ENCODE peak calls at places on chromosomes 16 and 17, in eight cellular contexts. One of them, this sample, is unnamed.

GRCh38 chr16:20671903-20672302 is 25.6 kb downstream of the ACSM1 start:
- DNase-seq in NCI-H2081: no peak
- DNase-seq in stromal cell of bone marrow: no peak
- DNase-seq in breast epithelium: no peak
- DNase-seq in HEK293T: no peak
- DNase-seq in thoracic aorta: no peak
- DNase-seq in activated T-helper 1 cell treated with anti-CD3 and anti-CD28 coated beads, Interleukin-12 subunit alpha, Interleukin-12 subunit beta, Interleukin-2, Interleukin-4 antibody, amounts not matched to agents 30 ng/mL and 10 ng/mL and 1 ng/mL, durations not matched to agents 14 hours and 24 hours and 36 hours: no peak
- DNase-seq in T-helper 2 cell: no peak
- DNase-seq in this sample: no peak

GRCh38 chr17:73371285-73371684 is 59.5 kb upstream of the CDC42EP4 start:
- DNase-seq in NCI-H2081: no peak
- DNase-seq in HEK293T: no peak
- DNase-seq in activated T-helper 1 cell treated with anti-CD3 and anti-CD28 coated beads, Interleukin-12 subunit alpha, Interleukin-12 subunit beta, Interleukin-2, Interleukin-4 antibody, amounts not matched to agents 30 ng/mL and 10 ng/mL and 1 ng/mL, durations not matched to agents 14 hours and 24 hours and 36 hours: no peak
- DNase-seq in thoracic aorta: no peak
- DNase-seq in stromal cell of bone marrow: peak; percentile 80
- DNase-seq in T-helper 2 cell: no peak
- DNase-seq in breast epithelium: no peak
- DNase-seq in this sample: no peak

GRCh38 chr16:10878644-10879498 is 1.9 kb downstream of the CIITA start:
- DNase-seq in NCI-H2081: no peak
- DNase-seq in thoracic aorta: no peak
- DNase-seq in activated T-helper 1 cell treated with anti-CD3 and anti-CD28 coated beads, Interleukin-12 subunit alpha, Interleukin-12 subunit beta, Interleukin-2, Interleukin-4 antibody, amounts not matched to agents 30 ng/mL and 10 ng/mL and 1 ng/mL, durations not matched to agents 14 hours and 24 hours and 36 hours: peak; percentile 45
- DNase-seq in T-helper 2 cell: no peak
- DNase-seq in HEK293T: no peak
- DNase-seq in stromal cell of bone marrow: peak; percentile 30
- DNase-seq in breast epithelium: peak; percentile 40
- DNase-seq in this sample: peak; percentile 18

GRCh38 chr17:12727881-12728280 is 61.4 kb upstream of the ARHGAP44 start:
- DNase-seq in breast epithelium: no peak
- DNase-seq in activated T-helper 1 cell treated with anti-CD3 and anti-CD28 coated beads, Interleukin-12 subunit alpha, Interleukin-12 subunit beta, Interleukin-2, Interleukin-4 antibody, amounts not matched to agents 30 ng/mL and 10 ng/mL and 1 ng/mL, durations not matched to agents 14 hours and 24 hours and 36 hours: no peak
- DNase-seq in T-helper 2 cell: no peak
- DNase-seq in stromal cell of bone marrow: no peak
- DNase-seq in thoracic aorta: no peak
- DNase-seq in NCI-H2081: no peak
- DNase-seq in HEK293T: no peak
- DNase-seq in this sample: no peak

GRCh38 chr16:82671743-82672142 is 45.0 kb downstream of the CDH13 start:
- DNase-seq in breast epithelium: no peak
- DNase-seq in NCI-H2081: no peak
- DNase-seq in HEK293T: no peak
- DNase-seq in activated T-helper 1 cell treated with anti-CD3 and anti-CD28 coated beads, Interleukin-12 subunit alpha, Interleukin-12 subunit beta, Interleukin-2, Interleukin-4 antibody, amounts not matched to agents 30 ng/mL and 10 ng/mL and 1 ng/mL, durations not matched to agents 14 hours and 24 hours and 36 hours: no peak
- DNase-seq in T-helper 2 cell: no peak
- DNase-seq in thoracic aorta: no peak
- DNase-seq in stromal cell of bone marrow: no peak
- DNase-seq in this sample: no peak

GRCh38 chr17:64074704-64075484 is 54.5 kb upstream of the ICAM2 start:
- DNase-seq in HEK293T: no peak
- DNase-seq in stromal cell of bone marrow: peak; percentile 52
- DNase-seq in breast epithelium: no peak
- DNase-seq in T-helper 2 cell: no peak
- DNase-seq in activated T-helper 1 cell treated with anti-CD3 and anti-CD28 coated beads, Interleukin-12 subunit alpha, Interleukin-12 subunit beta, Interleukin-2, Interleukin-4 antibody, amounts not matched to agents 30 ng/mL and 10 ng/mL and 1 ng/mL, durations not matched to agents 14 hours and 24 hours and 36 hours: no peak
- DNase-seq in NCI-H2081: no peak
- DNase-seq in thoracic aorta: no peak
- DNase-seq in this sample: no peak

GRCh38 chr17:81440511-81441244 is 45.4 kb downstream of the BAHCC1 start:
- DNase-seq in stromal cell of bone marrow: no peak
- DNase-seq in HEK293T: peak; percentile 88
- DNase-seq in T-helper 2 cell: no peak
- DNase-seq in activated T-helper 1 cell treated with anti-CD3 and anti-CD28 coated beads, Interleukin-12 subunit alpha, Interleukin-12 subunit beta, Interleukin-2, Interleukin-4 antibody, amounts not matched to agents 30 ng/mL and 10 ng/mL and 1 ng/mL, durations not matched to agents 14 hours and 24 hours and 36 hours: no peak
- DNase-seq in NCI-H2081: peak; percentile 55
- DNase-seq in thoracic aorta: no peak
- DNase-seq in breast epithelium: no peak
- DNase-seq in this sample: peak; percentile 85

GRCh38 chr16:88809068-88809675 is 2.6 kb downstream of the APRT start:
- DNase-seq in thoracic aorta: no peak
- DNase-seq in breast epithelium: no peak
- DNase-seq in stromal cell of bone marrow: no peak
- DNase-seq in activated T-helper 1 cell treated with anti-CD3 and anti-CD28 coated beads, Interleukin-12 subunit alpha, Interleukin-12 subunit beta, Interleukin-2, Interleukin-4 antibody, amounts not matched to agents 30 ng/mL and 10 ng/mL and 1 ng/mL, durations not matched to agents 14 hours and 24 hours and 36 hours: no peak
- DNase-seq in HEK293T: no peak
- DNase-seq in NCI-H2081: no peak
- DNase-seq in T-helper 2 cell: no peak
- DNase-seq in this sample: no peak

GRCh38 chr16:23182206-23182674 is 305 bp upstream of the SCNN1G start:
- DNase-seq in thoracic aorta: no peak
- DNase-seq in T-helper 2 cell: peak; percentile 40
- DNase-seq in NCI-H2081: peak; percentile 87
- DNase-seq in activated T-helper 1 cell treated with anti-CD3 and anti-CD28 coated beads, Interleukin-12 subunit alpha, Interleukin-12 subunit beta, Interleukin-2, Interleukin-4 antibody, amounts not matched to agents 30 ng/mL and 10 ng/mL and 1 ng/mL, durations not matched to agents 14 hours and 24 hours and 36 hours: peak; percentile 61
- DNase-seq in HEK293T: peak; percentile 84
- DNase-seq in breast epithelium: peak; percentile 83
- DNase-seq in stromal cell of bone marrow: peak; percentile 9
- DNase-seq in this sample: peak; percentile 86

GRCh38 chr16:81711609-81712329 is 67.3 kb upstream of the PLCG2 start:
- DNase-seq in stromal cell of bone marrow: peak; percentile 62
- DNase-seq in NCI-H2081: no peak
- DNase-seq in T-helper 2 cell: no peak
- DNase-seq in HEK293T: no peak
- DNase-seq in breast epithelium: peak; percentile 65
- DNase-seq in activated T-helper 1 cell treated with anti-CD3 and anti-CD28 coated beads, Interleukin-12 subunit alpha, Interleukin-12 subunit beta, Interleukin-2, Interleukin-4 antibody, amounts not matched to agents 30 ng/mL and 10 ng/mL and 1 ng/mL, durations not matched to agents 14 hours and 24 hours and 36 hours: no peak
- DNase-seq in thoracic aorta: no peak
- DNase-seq in this sample: no peak

GRCh38 chr16:31880322-31880979 is 6.8 kb downstream of the ZNF267 start:
- DNase-seq in breast epithelium: no peak
- DNase-seq in activated T-helper 1 cell treated with anti-CD3 and anti-CD28 coated beads, Interleukin-12 subunit alpha, Interleukin-12 subunit beta, Interleukin-2, Interleukin-4 antibody, amounts not matched to agents 30 ng/mL and 10 ng/mL and 1 ng/mL, durations not matched to agents 14 hours and 24 hours and 36 hours: peak; percentile 46
- DNase-seq in T-helper 2 cell: no peak
- DNase-seq in thoracic aorta: no peak
- DNase-seq in stromal cell of bone marrow: peak; percentile 38
- DNase-seq in HEK293T: no peak
- DNase-seq in NCI-H2081: no peak
- DNase-seq in this sample: no peak

GRCh38 chr16:84895016-84895415 is 75.2 kb downstream of the CRISPLD2 start:
- DNase-seq in thoracic aorta: no peak
- DNase-seq in stromal cell of bone marrow: no peak
- DNase-seq in HEK293T: no peak
- DNase-seq in NCI-H2081: no peak
- DNase-seq in activated T-helper 1 cell treated with anti-CD3 and anti-CD28 coated beads, Interleukin-12 subunit alpha, Interleukin-12 subunit beta, Interleukin-2, Interleukin-4 antibody, amounts not matched to agents 30 ng/mL and 10 ng/mL and 1 ng/mL, durations not matched to agents 14 hours and 24 hours and 36 hours: no peak
- DNase-seq in T-helper 2 cell: no peak
- DNase-seq in breast epithelium: no peak
- DNase-seq in this sample: no peak

GRCh38 chr17:55348749-55349354 is 72.8 kb downstream of the MMD start:
- DNase-seq in T-helper 2 cell: no peak
- DNase-seq in stromal cell of bone marrow: peak; percentile 31
- DNase-seq in NCI-H2081: peak; percentile 42
- DNase-seq in breast epithelium: no peak
- DNase-seq in activated T-helper 1 cell treated with anti-CD3 and anti-CD28 coated beads, Interleukin-12 subunit alpha, Interleukin-12 subunit beta, Interleukin-2, Interleukin-4 antibody, amounts not matched to agents 30 ng/mL and 10 ng/mL and 1 ng/mL, durations not matched to agents 14 hours and 24 hours and 36 hours: peak; percentile 12
- DNase-seq in thoracic aorta: no peak
- DNase-seq in HEK293T: peak; percentile 65
- DNase-seq in this sample: peak; percentile 42

GRCh38 chr17:185445-186138 is 4.1 kb upstream of the DOC2B start:
- DNase-seq in T-helper 2 cell: no peak
- DNase-seq in activated T-helper 1 cell treated with anti-CD3 and anti-CD28 coated beads, Interleukin-12 subunit alpha, Interleukin-12 subunit beta, Interleukin-2, Interleukin-4 antibody, amounts not matched to agents 30 ng/mL and 10 ng/mL and 1 ng/mL, durations not matched to agents 14 hours and 24 hours and 36 hours: peak; percentile 51
- DNase-seq in thoracic aorta: no peak
- DNase-seq in NCI-H2081: no peak
- DNase-seq in breast epithelium: no peak
- DNase-seq in stromal cell of bone marrow: no peak
- DNase-seq in HEK293T: no peak
- DNase-seq in this sample: no peak

GRCh38 chr16:9148376-9149015 is 57.1 kb downstream of the HAPSTR1 start:
- DNase-seq in NCI-H2081: no peak
- DNase-seq in activated T-helper 1 cell treated with anti-CD3 and anti-CD28 coated beads, Interleukin-12 subunit alpha, Interleukin-12 subunit beta, Interleukin-2, Interleukin-4 antibody, amounts not matched to agents 30 ng/mL and 10 ng/mL and 1 ng/mL, durations not matched to agents 14 hours and 24 hours and 36 hours: no peak
- DNase-seq in thoracic aorta: no peak
- DNase-seq in breast epithelium: no peak
- DNase-seq in T-helper 2 cell: no peak
- DNase-seq in stromal cell of bone marrow: no peak
- DNase-seq in HEK293T: no peak
- DNase-seq in this sample: no peak

GRCh38 chr16:15506441-15506840 is 72.1 kb downstream of the BMERB1 start:
- DNase-seq in breast epithelium: no peak
- DNase-seq in thoracic aorta: no peak
- DNase-seq in activated T-helper 1 cell treated with anti-CD3 and anti-CD28 coated beads, Interleukin-12 subunit alpha, Interleukin-12 subunit beta, Interleukin-2, Interleukin-4 antibody, amounts not matched to agents 30 ng/mL and 10 ng/mL and 1 ng/mL, durations not matched to agents 14 hours and 24 hours and 36 hours: no peak
- DNase-seq in T-helper 2 cell: no peak
- DNase-seq in HEK293T: no peak
- DNase-seq in NCI-H2081: no peak
- DNase-seq in stromal cell of bone marrow: no peak
- DNase-seq in this sample: no peak

GRCh38 chr17:67198131-67198530 is 46.9 kb downstream of the HELZ start:
- DNase-seq in HEK293T: no peak
- DNase-seq in stromal cell of bone marrow: no peak
- DNase-seq in NCI-H2081: no peak
- DNase-seq in thoracic aorta: no peak
- DNase-seq in breast epithelium: no peak
- DNase-seq in T-helper 2 cell: no peak
- DNase-seq in activated T-helper 1 cell treated with anti-CD3 and anti-CD28 coated beads, Interleukin-12 subunit alpha, Interleukin-12 subunit beta, Interleukin-2, Interleukin-4 antibody, amounts not matched to agents 30 ng/mL and 10 ng/mL and 1 ng/mL, durations not matched to agents 14 hours and 24 hours and 36 hours: no peak
- DNase-seq in this sample: no peak

GRCh38 chr17:10875411-10875810 is 37.5 kb upstream of the PIRT start:
- DNase-seq in NCI-H2081: no peak
- DNase-seq in thoracic aorta: no peak
- DNase-seq in T-helper 2 cell: no peak
- DNase-seq in activated T-helper 1 cell treated with anti-CD3 and anti-CD28 coated beads, Interleukin-12 subunit alpha, Interleukin-12 subunit beta, Interleukin-2, Interleukin-4 antibody, amounts not matched to agents 30 ng/mL and 10 ng/mL and 1 ng/mL, durations not matched to agents 14 hours and 24 hours and 36 hours: no peak
- DNase-seq in HEK293T: peak; percentile 10
- DNase-seq in breast epithelium: no peak
- DNase-seq in stromal cell of bone marrow: no peak
- DNase-seq in this sample: peak; percentile 7

GRCh38 chr17:49944451-49944850 is 24.5 kb upstream of the DLX4 start:
- DNase-seq in activated T-helper 1 cell treated with anti-CD3 and anti-CD28 coated beads, Interleukin-12 subunit alpha, Interleukin-12 subunit beta, Interleukin-2, Interleukin-4 antibody, amounts not matched to agents 30 ng/mL and 10 ng/mL and 1 ng/mL, durations not matched to agents 14 hours and 24 hours and 36 hours: no peak
- DNase-seq in T-helper 2 cell: no peak
- DNase-seq in thoracic aorta: no peak
- DNase-seq in HEK293T: no peak
- DNase-seq in NCI-H2081: peak; percentile 16
- DNase-seq in stromal cell of bone marrow: no peak
- DNase-seq in breast epithelium: no peak
- DNase-seq in this sample: no peak

GRCh38 chr17:60745544-60745943 is 67.9 kb downstream of the BCAS3 start:
- DNase-seq in T-helper 2 cell: no peak
- DNase-seq in stromal cell of bone marrow: no peak
- DNase-seq in NCI-H2081: no peak
- DNase-seq in breast epithelium: no peak
- DNase-seq in activated T-helper 1 cell treated with anti-CD3 and anti-CD28 coated beads, Interleukin-12 subunit alpha, Interleukin-12 subunit beta, Interleukin-2, Interleukin-4 antibody, amounts not matched to agents 30 ng/mL and 10 ng/mL and 1 ng/mL, durations not matched to agents 14 hours and 24 hours and 36 hours: no peak
- DNase-seq in thoracic aorta: no peak
- DNase-seq in HEK293T: no peak
- DNase-seq in this sample: no peak

GRCh38 chr16:20611975-20612471 is 35.9 kb upstream of the ACSM2B start:
- DNase-seq in HEK293T: no peak
- DNase-seq in NCI-H2081: no peak
- DNase-seq in thoracic aorta: no peak
- DNase-seq in activated T-helper 1 cell treated with anti-CD3 and anti-CD28 coated beads, Interleukin-12 subunit alpha, Interleukin-12 subunit beta, Interleukin-2, Interleukin-4 antibody, amounts not matched to agents 30 ng/mL and 10 ng/mL and 1 ng/mL, durations not matched to agents 14 hours and 24 hours and 36 hours: no peak
- DNase-seq in T-helper 2 cell: no peak
- DNase-seq in stromal cell of bone marrow: no peak
- DNase-seq in breast epithelium: no peak
- DNase-seq in this sample: no peak

GRCh38 chr17:8140058-8140412 is 12.2 kb downstream of the PER1 start:
- DNase-seq in T-helper 2 cell: no peak
- DNase-seq in thoracic aorta: no peak
- DNase-seq in NCI-H2081: no peak
- DNase-seq in activated T-helper 1 cell treated with anti-CD3 and anti-CD28 coated beads, Interleukin-12 subunit alpha, Interleukin-12 subunit beta, Interleukin-2, Interleukin-4 antibody, amounts not matched to agents 30 ng/mL and 10 ng/mL and 1 ng/mL, durations not matched to agents 14 hours and 24 hours and 36 hours: no peak
- DNase-seq in stromal cell of bone marrow: no peak
- DNase-seq in HEK293T: no peak
- DNase-seq in breast epithelium: peak; percentile 59
- DNase-seq in this sample: no peak

GRCh38 chr16:10618710-10619209 is 38.4 kb upstream of the EMP2 start:
- DNase-seq in HEK293T: no peak
- DNase-seq in stromal cell of bone marrow: no peak
- DNase-seq in T-helper 2 cell: no peak
- DNase-seq in NCI-H2081: no peak
- DNase-seq in thoracic aorta: no peak
- DNase-seq in activated T-helper 1 cell treated with anti-CD3 and anti-CD28 coated beads, Interleukin-12 subunit alpha, Interleukin-12 subunit beta, Interleukin-2, Interleukin-4 antibody, amounts not matched to agents 30 ng/mL and 10 ng/mL and 1 ng/mL, durations not matched to agents 14 hours and 24 hours and 36 hours: no peak
- DNase-seq in breast epithelium: peak; percentile 43
- DNase-seq in this sample: no peak

GRCh38 chr16:50183316-50183715 is 30.2 kb downstream of the TENT4B start:
- DNase-seq in NCI-H2081: no peak
- DNase-seq in thoracic aorta: no peak
- DNase-seq in stromal cell of bone marrow: no peak
- DNase-seq in HEK293T: no peak
- DNase-seq in activated T-helper 1 cell treated with anti-CD3 and anti-CD28 coated beads, Interleukin-12 subunit alpha, Interleukin-12 subunit beta, Interleukin-2, Interleukin-4 antibody, amounts not matched to agents 30 ng/mL and 10 ng/mL and 1 ng/mL, durations not matched to agents 14 hours and 24 hours and 36 hours: no peak
- DNase-seq in T-helper 2 cell: no peak
- DNase-seq in breast epithelium: no peak
- DNase-seq in this sample: no peak

GRCh38 chr17:7281074-7281952 is at the start of gene SLC2A4:
- DNase-seq in thoracic aorta: peak; percentile 78
- DNase-seq in HEK293T: peak; percentile 99
- DNase-seq in breast epithelium: peak; percentile 93
- DNase-seq in NCI-H2081: peak; percentile 80
- DNase-seq in T-helper 2 cell: peak; percentile 63
- DNase-seq in stromal cell of bone marrow: peak; percentile 82
- DNase-seq in activated T-helper 1 cell treated with anti-CD3 and anti-CD28 coated beads, Interleukin-12 subunit alpha, Interleukin-12 subunit beta, Interleukin-2, Interleukin-4 antibody, amounts not matched to agents 30 ng/mL and 10 ng/mL and 1 ng/mL, durations not matched to agents 14 hours and 24 hours and 36 hours: peak; percentile 78
- DNase-seq in this sample: peak; percentile 95

GRCh38 chr16:89376812-89377445 is 113.4 kb downstream of the ANKRD11 start:
- DNase-seq in NCI-H2081: no peak
- DNase-seq in breast epithelium: no peak
- DNase-seq in stromal cell of bone marrow: no peak
- DNase-seq in T-helper 2 cell: no peak
- DNase-seq in activated T-helper 1 cell treated with anti-CD3 and anti-CD28 coated beads, Interleukin-12 subunit alpha, Interleukin-12 subunit beta, Interleukin-2, Interleukin-4 antibody, amounts not matched to agents 30 ng/mL and 10 ng/mL and 1 ng/mL, durations not matched to agents 14 hours and 24 hours and 36 hours: no peak
- DNase-seq in thoracic aorta: no peak
- DNase-seq in HEK293T: no peak
- DNase-seq in this sample: no peak

GRCh38 chr17:49046912-49047311 is 49.7 kb downstream of the IGF2BP1 start:
- DNase-seq in activated T-helper 1 cell treated with anti-CD3 and anti-CD28 coated beads, Interleukin-12 subunit alpha, Interleukin-12 subunit beta, Interleukin-2, Interleukin-4 antibody, amounts not matched to agents 30 ng/mL and 10 ng/mL and 1 ng/mL, durations not matched to agents 14 hours and 24 hours and 36 hours: no peak
- DNase-seq in stromal cell of bone marrow: no peak
- DNase-seq in NCI-H2081: no peak
- DNase-seq in HEK293T: no peak
- DNase-seq in breast epithelium: no peak
- DNase-seq in T-helper 2 cell: no peak
- DNase-seq in thoracic aorta: no peak
- DNase-seq in this sample: no peak

GRCh38 chr17:21108651-21109050 is 18.1 kb upstream of the DHRS7B start:
- DNase-seq in NCI-H2081: no peak
- DNase-seq in T-helper 2 cell: no peak
- DNase-seq in breast epithelium: no peak
- DNase-seq in thoracic aorta: no peak
- DNase-seq in HEK293T: no peak
- DNase-seq in stromal cell of bone marrow: no peak
- DNase-seq in activated T-helper 1 cell treated with anti-CD3 and anti-CD28 coated beads, Interleukin-12 subunit alpha, Interleukin-12 subunit beta, Interleukin-2, Interleukin-4 antibody, amounts not matched to agents 30 ng/mL and 10 ng/mL and 1 ng/mL, durations not matched to agents 14 hours and 24 hours and 36 hours: no peak
- DNase-seq in this sample: no peak

GRCh38 chr16:54886078-54886477 is 44.6 kb upstream of the IRX5 start:
- DNase-seq in breast epithelium: no peak
- DNase-seq in stromal cell of bone marrow: no peak
- DNase-seq in HEK293T: no peak
- DNase-seq in activated T-helper 1 cell treated with anti-CD3 and anti-CD28 coated beads, Interleukin-12 subunit alpha, Interleukin-12 subunit beta, Interleukin-2, Interleukin-4 antibody, amounts not matched to agents 30 ng/mL and 10 ng/mL and 1 ng/mL, durations not matched to agents 14 hours and 24 hours and 36 hours: no peak
- DNase-seq in T-helper 2 cell: no peak
- DNase-seq in thoracic aorta: no peak
- DNase-seq in NCI-H2081: no peak
- DNase-seq in this sample: no peak

GRCh38 chr16:56423584-56424403 is 1.6 kb downstream of the AMFR start:
- DNase-seq in HEK293T: no peak
- DNase-seq in activated T-helper 1 cell treated with anti-CD3 and anti-CD28 coated beads, Interleukin-12 subunit alpha, Interleukin-12 subunit beta, Interleukin-2, Interleukin-4 antibody, amounts not matched to agents 30 ng/mL and 10 ng/mL and 1 ng/mL, durations not matched to agents 14 hours and 24 hours and 36 hours: no peak
- DNase-seq in thoracic aorta: no peak
- DNase-seq in stromal cell of bone marrow: no peak
- DNase-seq in T-helper 2 cell: no peak
- DNase-seq in NCI-H2081: no peak
- DNase-seq in breast epithelium: no peak
- DNase-seq in this sample: no peak

GRCh38 chr16:22313876-22314470 is 16.8 kb downstream of the POLR3E start:
- DNase-seq in thoracic aorta: no peak
- DNase-seq in NCI-H2081: no peak
- DNase-seq in HEK293T: no peak
- DNase-seq in breast epithelium: no peak
- DNase-seq in stromal cell of bone marrow: no peak
- DNase-seq in T-helper 2 cell: no peak
- DNase-seq in activated T-helper 1 cell treated with anti-CD3 and anti-CD28 coated beads, Interleukin-12 subunit alpha, Interleukin-12 subunit beta, Interleukin-2, Interleukin-4 antibody, amounts not matched to agents 30 ng/mL and 10 ng/mL and 1 ng/mL, durations not matched to agents 14 hours and 24 hours and 36 hours: no peak
- DNase-seq in this sample: no peak

GRCh38 chr17:78717431-78717980 is 64.6 kb downstream of the CYTH1 start:
- DNase-seq in stromal cell of bone marrow: peak; percentile 31
- DNase-seq in T-helper 2 cell: no peak
- DNase-seq in thoracic aorta: no peak
- DNase-seq in HEK293T: no peak
- DNase-seq in breast epithelium: no peak
- DNase-seq in activated T-helper 1 cell treated with anti-CD3 and anti-CD28 coated beads, Interleukin-12 subunit alpha, Interleukin-12 subunit beta, Interleukin-2, Interleukin-4 antibody, amounts not matched to agents 30 ng/mL and 10 ng/mL and 1 ng/mL, durations not matched to agents 14 hours and 24 hours and 36 hours: no peak
- DNase-seq in NCI-H2081: peak; percentile 46
- DNase-seq in this sample: no peak

GRCh38 chr16:2142942-2143868 is 5.2 kb upstream of the RAB26 start:
- DNase-seq in T-helper 2 cell: no peak
- DNase-seq in breast epithelium: no peak
- DNase-seq in HEK293T: no peak
- DNase-seq in stromal cell of bone marrow: no peak
- DNase-seq in thoracic aorta: no peak
- DNase-seq in NCI-H2081: no peak
- DNase-seq in activated T-helper 1 cell treated with anti-CD3 and anti-CD28 coated beads, Interleukin-12 subunit alpha, Interleukin-12 subunit beta, Interleukin-2, Interleukin-4 antibody, amounts not matched to agents 30 ng/mL and 10 ng/mL and 1 ng/mL, durations not matched to agents 14 hours and 24 hours and 36 hours: no peak
- DNase-seq in this sample: no peak

This sample was measured in endothelial cell.